ENCODE peak calls at places on chromosomes 16 and 17, in eight cellular contexts. One of them, this sample, is unnamed.

GRCh38 chr17:2936351-2936750 is 127.1 kb downstream of the OR1D5 start:
- DNase-seq in Caco-2: no peak
- DNase-seq in aorta: no peak
- DNase-seq in fibroblast of the aortic adventitia: no peak
- DNase-seq in C1 segment of cervical spinal cord: no peak
- DNase-seq in NCI-H774: no peak
- DNase-seq in activated naive CD8-positive, alpha-beta T cell treated with anti-CD3 and anti-CD28 coated beads, Interleukin-2, amount 50 U/mL, for 24 hours: no peak
- DNase-seq in stimulated activated CD8-positive, alpha-beta memory T cell treated with anti-CD3 and anti-CD28 coated beads, Interleukin-15, amount 100 ng/mL, for 24 hours: no peak
- DNase-seq in this sample: no peak

GRCh38 chr17:71118039-71118438 is 948.7 kb downstream of the KCNJ2 start:
- DNase-seq in fibroblast of the aortic adventitia: no peak
- DNase-seq in NCI-H774: peak
- DNase-seq in C1 segment of cervical spinal cord: no peak
- DNase-seq in aorta: no peak
- DNase-seq in activated naive CD8-positive, alpha-beta T cell treated with anti-CD3 and anti-CD28 coated beads, Interleukin-2, amount 50 U/mL, for 24 hours: no peak
- DNase-seq in Caco-2: peak
- DNase-seq in stimulated activated CD8-positive, alpha-beta memory T cell treated with anti-CD3 and anti-CD28 coated beads, Interleukin-15, amount 100 ng/mL, for 24 hours: no peak
- DNase-seq in this sample: no peak

GRCh38 chr16:27448531-27449433 is 46.8 kb downstream of the IL21R start:
- DNase-seq in Caco-2: no peak
- DNase-seq in aorta: no peak
- DNase-seq in fibroblast of the aortic adventitia: no peak
- DNase-seq in NCI-H774: no peak
- DNase-seq in stimulated activated CD8-positive, alpha-beta memory T cell treated with anti-CD3 and anti-CD28 coated beads, Interleukin-15, amount 100 ng/mL, for 24 hours: no peak
- DNase-seq in activated naive CD8-positive, alpha-beta T cell treated with anti-CD3 and anti-CD28 coated beads, Interleukin-2, amount 50 U/mL, for 24 hours: no peak
- DNase-seq in C1 segment of cervical spinal cord: no peak
- DNase-seq in this sample: no peak

GRCh38 chr16:31248344-31248743 is 11.4 kb upstream of the ITGAM start:
- DNase-seq in Caco-2: no peak
- DNase-seq in stimulated activated CD8-positive, alpha-beta memory T cell treated with anti-CD3 and anti-CD28 coated beads, Interleukin-15, amount 100 ng/mL, for 24 hours: no peak
- DNase-seq in fibroblast of the aortic adventitia: no peak
- DNase-seq in NCI-H774: no peak
- DNase-seq in activated naive CD8-positive, alpha-beta T cell treated with anti-CD3 and anti-CD28 coated beads, Interleukin-2, amount 50 U/mL, for 24 hours: no peak
- DNase-seq in C1 segment of cervical spinal cord: no peak
- DNase-seq in aorta: no peak
- DNase-seq in this sample: no peak

GRCh38 chr17:42459256-42459982 is 741 bp downstream of the ATP6V0A1 start:
- DNase-seq in aorta: peak
- DNase-seq in Caco-2: peak
- DNase-seq in stimulated activated CD8-positive, alpha-beta memory T cell treated with anti-CD3 and anti-CD28 coated beads, Interleukin-15, amount 100 ng/mL, for 24 hours: no peak
- DNase-seq in activated naive CD8-positive, alpha-beta T cell treated with anti-CD3 and anti-CD28 coated beads, Interleukin-2, amount 50 U/mL, for 24 hours: peak
- DNase-seq in C1 segment of cervical spinal cord: peak
- DNase-seq in NCI-H774: peak
- DNase-seq in fibroblast of the aortic adventitia: peak
- DNase-seq in this sample: peak

GRCh38 chr16:21158208-21159110 is at the start of gene LDAF1:
- DNase-seq in aorta: peak
- DNase-seq in stimulated activated CD8-positive, alpha-beta memory T cell treated with anti-CD3 and anti-CD28 coated beads, Interleukin-15, amount 100 ng/mL, for 24 hours: peak
- DNase-seq in fibroblast of the aortic adventitia: peak
- DNase-seq in NCI-H774: peak
- DNase-seq in activated naive CD8-positive, alpha-beta T cell treated with anti-CD3 and anti-CD28 coated beads, Interleukin-2, amount 50 U/mL, for 24 hours: peak
- DNase-seq in C1 segment of cervical spinal cord: peak
- DNase-seq in Caco-2: peak
- DNase-seq in this sample: peak

GRCh38 chr17:27456681-27457404 is 595 bp downstream of the KSR1 start:
- DNase-seq in activated naive CD8-positive, alpha-beta T cell treated with anti-CD3 and anti-CD28 coated beads, Interleukin-2, amount 50 U/mL, for 24 hours: no peak
- DNase-seq in Caco-2: no peak
- DNase-seq in stimulated activated CD8-positive, alpha-beta memory T cell treated with anti-CD3 and anti-CD28 coated beads, Interleukin-15, amount 100 ng/mL, for 24 hours: no peak
- DNase-seq in aorta: peak
- DNase-seq in C1 segment of cervical spinal cord: no peak
- DNase-seq in fibroblast of the aortic adventitia: no peak
- DNase-seq in NCI-H774: no peak
- DNase-seq in this sample: no peak

GRCh38 chr17:59328534-59329095 is 2.8 kb upstream of the YPEL2 start:
- DNase-seq in Caco-2: no peak
- DNase-seq in C1 segment of cervical spinal cord: no peak
- DNase-seq in aorta: no peak
- DNase-seq in activated naive CD8-positive, alpha-beta T cell treated with anti-CD3 and anti-CD28 coated beads, Interleukin-2, amount 50 U/mL, for 24 hours: no peak
- DNase-seq in NCI-H774: no peak
- DNase-seq in fibroblast of the aortic adventitia: no peak
- DNase-seq in stimulated activated CD8-positive, alpha-beta memory T cell treated with anti-CD3 and anti-CD28 coated beads, Interleukin-15, amount 100 ng/mL, for 24 hours: no peak
- DNase-seq in this sample: no peak

GRCh38 chr17:81049973-81050551 is 15.1 kb downstream of the BAIAP2 start:
- DNase-seq in stimulated activated CD8-positive, alpha-beta memory T cell treated with anti-CD3 and anti-CD28 coated beads, Interleukin-15, amount 100 ng/mL, for 24 hours: no peak
- DNase-seq in Caco-2: no peak
- DNase-seq in aorta: no peak
- DNase-seq in C1 segment of cervical spinal cord: peak
- DNase-seq in NCI-H774: no peak
- DNase-seq in fibroblast of the aortic adventitia: no peak
- DNase-seq in activated naive CD8-positive, alpha-beta T cell treated with anti-CD3 and anti-CD28 coated beads, Interleukin-2, amount 50 U/mL, for 24 hours: no peak
- DNase-seq in this sample: no peak

GRCh38 chr16:85860413-85861094 is 38.4 kb upstream of the IRF8 start:
- DNase-seq in fibroblast of the aortic adventitia: no peak
- DNase-seq in Caco-2: no peak
- DNase-seq in NCI-H774: no peak
- DNase-seq in stimulated activated CD8-positive, alpha-beta memory T cell treated with anti-CD3 and anti-CD28 coated beads, Interleukin-15, amount 100 ng/mL, for 24 hours: no peak
- DNase-seq in C1 segment of cervical spinal cord: no peak
- DNase-seq in activated naive CD8-positive, alpha-beta T cell treated with anti-CD3 and anti-CD28 coated beads, Interleukin-2, amount 50 U/mL, for 24 hours: no peak
- DNase-seq in aorta: no peak
- DNase-seq in this sample: peak

GRCh38 chr16:48157794-48158193 is 2.0 kb upstream of the ABCC12 start:
- DNase-seq in Caco-2: no peak
- DNase-seq in stimulated activated CD8-positive, alpha-beta memory T cell treated with anti-CD3 and anti-CD28 coated beads, Interleukin-15, amount 100 ng/mL, for 24 hours: no peak
- DNase-seq in C1 segment of cervical spinal cord: no peak
- DNase-seq in activated naive CD8-positive, alpha-beta T cell treated with anti-CD3 and anti-CD28 coated beads, Interleukin-2, amount 50 U/mL, for 24 hours: peak
- DNase-seq in aorta: no peak
- DNase-seq in fibroblast of the aortic adventitia: no peak
- DNase-seq in NCI-H774: no peak
- DNase-seq in this sample: no peak

GRCh38 chr17:9468532-9468931 is 107.1 kb downstream of the STX8 start:
- DNase-seq in stimulated activated CD8-positive, alpha-beta memory T cell treated with anti-CD3 and anti-CD28 coated beads, Interleukin-15, amount 100 ng/mL, for 24 hours: no peak
- DNase-seq in NCI-H774: no peak
- DNase-seq in Caco-2: no peak
- DNase-seq in aorta: no peak
- DNase-seq in activated naive CD8-positive, alpha-beta T cell treated with anti-CD3 and anti-CD28 coated beads, Interleukin-2, amount 50 U/mL, for 24 hours: no peak
- DNase-seq in fibroblast of the aortic adventitia: no peak
- DNase-seq in C1 segment of cervical spinal cord: no peak
- DNase-seq in this sample: no peak